ENCODE peak calls at places on chromosomes 12 and 14, in nine cellular contexts. One of them, this sample, is unnamed.

GRCh38 chr14:100546051-100546443 is 41.2 kb downstream of the BEGAIN start:
- DNase-seq in stromal cell of bone marrow: no peak
- DNase-seq in stimulated activated CD4-positive, alpha-beta T cell treated with anti-CD3 and anti-CD28 coated beads, Interleukin-4, amount 100 ng/mL, for 48 hours: no peak
- DNase-seq in GM03348: peak; percentile 86
- DNase-seq in central memory CD8-positive, alpha-beta T cell: no peak
- DNase-seq in 8988T: peak; percentile 95
- DNase-seq in dermis blood vessel endothelial cell: peak; percentile 12
- DNase-seq in body of pancreas: peak; percentile 45
- DNase-seq in naive thymus-derived CD4-positive, alpha-beta T cell: no peak
- DNase-seq in this sample: no peak

GRCh38 chr12:119222222-119222951 is 43.7 kb downstream of the HSPB8 start:
- DNase-seq in stromal cell of bone marrow: no peak
- DNase-seq in stimulated activated CD4-positive, alpha-beta T cell treated with anti-CD3 and anti-CD28 coated beads, Interleukin-4, amount 100 ng/mL, for 48 hours: no peak
- DNase-seq in GM03348: no peak
- DNase-seq in central memory CD8-positive, alpha-beta T cell: no peak
- DNase-seq in 8988T: no peak
- DNase-seq in dermis blood vessel endothelial cell: no peak
- DNase-seq in body of pancreas: no peak
- DNase-seq in naive thymus-derived CD4-positive, alpha-beta T cell: no peak
- DNase-seq in this sample: no peak

GRCh38 chr12:28569698-28570411 is 379.6 kb downstream of the CCDC91 start:
- DNase-seq in stromal cell of bone marrow: peak; percentile 49
- DNase-seq in stimulated activated CD4-positive, alpha-beta T cell treated with anti-CD3 and anti-CD28 coated beads, Interleukin-4, amount 100 ng/mL, for 48 hours: no peak
- DNase-seq in GM03348: peak; percentile 60
- DNase-seq in central memory CD8-positive, alpha-beta T cell: no peak
- DNase-seq in 8988T: no peak
- DNase-seq in dermis blood vessel endothelial cell: peak; percentile 16
- DNase-seq in body of pancreas: no peak
- DNase-seq in naive thymus-derived CD4-positive, alpha-beta T cell: no peak
- DNase-seq in this sample: no peak

GRCh38 chr14:92460916-92461579 is 52.5 kb upstream of the RIN3 start:
- DNase-seq in stromal cell of bone marrow: no peak
- DNase-seq in stimulated activated CD4-positive, alpha-beta T cell treated with anti-CD3 and anti-CD28 coated beads, Interleukin-4, amount 100 ng/mL, for 48 hours: no peak
- DNase-seq in GM03348: peak; percentile 72
- DNase-seq in central memory CD8-positive, alpha-beta T cell: no peak
- DNase-seq in 8988T: no peak
- DNase-seq in dermis blood vessel endothelial cell: peak; percentile 95
- DNase-seq in body of pancreas: no peak
- DNase-seq in naive thymus-derived CD4-positive, alpha-beta T cell: no peak
- DNase-seq in this sample: no peak

GRCh38 chr14:97833291-97833690 is 1036.1 kb downstream of the VRK1 start:
- DNase-seq in stromal cell of bone marrow: no peak
- DNase-seq in stimulated activated CD4-positive, alpha-beta T cell treated with anti-CD3 and anti-CD28 coated beads, Interleukin-4, amount 100 ng/mL, for 48 hours: no peak
- DNase-seq in GM03348: no peak
- DNase-seq in central memory CD8-positive, alpha-beta T cell: no peak
- DNase-seq in 8988T: no peak
- DNase-seq in dermis blood vessel endothelial cell: no peak
- DNase-seq in body of pancreas: no peak
- DNase-seq in naive thymus-derived CD4-positive, alpha-beta T cell: no peak
- DNase-seq in this sample: no peak

GRCh38 chr14:39175445-39176262 is 600 bp downstream of the PNN start:
- DNase-seq in stromal cell of bone marrow: no peak
- DNase-seq in stimulated activated CD4-positive, alpha-beta T cell treated with anti-CD3 and anti-CD28 coated beads, Interleukin-4, amount 100 ng/mL, for 48 hours: peak; percentile 38
- DNase-seq in GM03348: peak; percentile 37
- DNase-seq in central memory CD8-positive, alpha-beta T cell: no peak
- DNase-seq in 8988T: peak; percentile 15
- DNase-seq in dermis blood vessel endothelial cell: peak; percentile 61
- DNase-seq in body of pancreas: peak; percentile 37
- DNase-seq in naive thymus-derived CD4-positive, alpha-beta T cell: no peak
- DNase-seq in this sample: no peak

GRCh38 chr14:95536036-95536577 is 1.3 kb downstream of the GLRX5 start:
- DNase-seq in stromal cell of bone marrow: no peak
- DNase-seq in stimulated activated CD4-positive, alpha-beta T cell treated with anti-CD3 and anti-CD28 coated beads, Interleukin-4, amount 100 ng/mL, for 48 hours: no peak
- DNase-seq in GM03348: no peak
- DNase-seq in central memory CD8-positive, alpha-beta T cell: no peak
- DNase-seq in 8988T: no peak
- DNase-seq in dermis blood vessel endothelial cell: no peak
- DNase-seq in body of pancreas: no peak
- DNase-seq in naive thymus-derived CD4-positive, alpha-beta T cell: no peak
- DNase-seq in this sample: no peak

GRCh38 chr12:91091916-91092715 is 19.2 kb downstream of the LUM start:
- DNase-seq in stromal cell of bone marrow: no peak
- DNase-seq in stimulated activated CD4-positive, alpha-beta T cell treated with anti-CD3 and anti-CD28 coated beads, Interleukin-4, amount 100 ng/mL, for 48 hours: no peak
- DNase-seq in GM03348: no peak
- DNase-seq in central memory CD8-positive, alpha-beta T cell: no peak
- DNase-seq in 8988T: no peak
- DNase-seq in dermis blood vessel endothelial cell: no peak
- DNase-seq in body of pancreas: no peak
- DNase-seq in naive thymus-derived CD4-positive, alpha-beta T cell: no peak
- DNase-seq in this sample: no peak

GRCh38 chr12:21751517-21751916 is 23.0 kb downstream of the KCNJ8 start:
- DNase-seq in stromal cell of bone marrow: peak; percentile 10
- DNase-seq in stimulated activated CD4-positive, alpha-beta T cell treated with anti-CD3 and anti-CD28 coated beads, Interleukin-4, amount 100 ng/mL, for 48 hours: no peak
- DNase-seq in GM03348: no peak
- DNase-seq in central memory CD8-positive, alpha-beta T cell: no peak
- DNase-seq in 8988T: no peak
- DNase-seq in dermis blood vessel endothelial cell: no peak
- DNase-seq in body of pancreas: peak; percentile 24
- DNase-seq in naive thymus-derived CD4-positive, alpha-beta T cell: no peak
- DNase-seq in this sample: no peak

GRCh38 chr12:116434155-116435065 is 124.8 kb upstream of the MAP1LC3B2 start:
- DNase-seq in stromal cell of bone marrow: peak; percentile 91
- DNase-seq in stimulated activated CD4-positive, alpha-beta T cell treated with anti-CD3 and anti-CD28 coated beads, Interleukin-4, amount 100 ng/mL, for 48 hours: no peak
- DNase-seq in GM03348: peak; percentile 93
- DNase-seq in central memory CD8-positive, alpha-beta T cell: no peak
- DNase-seq in 8988T: peak; percentile 55
- DNase-seq in dermis blood vessel endothelial cell: peak; percentile 74
- DNase-seq in body of pancreas: peak; percentile 73
- DNase-seq in naive thymus-derived CD4-positive, alpha-beta T cell: no peak
- DNase-seq in this sample: no peak

GRCh38 chr14:101639257-101639833 is 78.0 kb downstream of the DIO3 start:
- DNase-seq in stromal cell of bone marrow: no peak
- DNase-seq in stimulated activated CD4-positive, alpha-beta T cell treated with anti-CD3 and anti-CD28 coated beads, Interleukin-4, amount 100 ng/mL, for 48 hours: no peak
- DNase-seq in GM03348: no peak
- DNase-seq in central memory CD8-positive, alpha-beta T cell: no peak
- DNase-seq in 8988T: no peak
- DNase-seq in dermis blood vessel endothelial cell: no peak
- DNase-seq in body of pancreas: no peak
- DNase-seq in naive thymus-derived CD4-positive, alpha-beta T cell: no peak
- DNase-seq in this sample: no peak

GRCh38 chr12:94795520-94795919 is 145.2 kb upstream of the TMCC3 start:
- DNase-seq in stromal cell of bone marrow: peak; percentile 63
- DNase-seq in stimulated activated CD4-positive, alpha-beta T cell treated with anti-CD3 and anti-CD28 coated beads, Interleukin-4, amount 100 ng/mL, for 48 hours: no peak
- DNase-seq in GM03348: peak; percentile 67
- DNase-seq in central memory CD8-positive, alpha-beta T cell: no peak
- DNase-seq in 8988T: peak; percentile 16
- DNase-seq in dermis blood vessel endothelial cell: peak; percentile 32
- DNase-seq in body of pancreas: no peak
- DNase-seq in naive thymus-derived CD4-positive, alpha-beta T cell: no peak
- DNase-seq in this sample: no peak

GRCh38 chr12:109759076-109759420 is 45.4 kb downstream of the FAM222A start:
- DNase-seq in stromal cell of bone marrow: no peak
- DNase-seq in stimulated activated CD4-positive, alpha-beta T cell treated with anti-CD3 and anti-CD28 coated beads, Interleukin-4, amount 100 ng/mL, for 48 hours: no peak
- DNase-seq in GM03348: no peak
- DNase-seq in central memory CD8-positive, alpha-beta T cell: no peak
- DNase-seq in 8988T: no peak
- DNase-seq in dermis blood vessel endothelial cell: no peak
- DNase-seq in body of pancreas: peak; percentile 5
- DNase-seq in naive thymus-derived CD4-positive, alpha-beta T cell: no peak
- DNase-seq in this sample: no peak

GRCh38 chr12:75944097-75944904 is 87.3 kb downstream of the PHLDA1 start:
- DNase-seq in stromal cell of bone marrow: peak; percentile 61
- DNase-seq in stimulated activated CD4-positive, alpha-beta T cell treated with anti-CD3 and anti-CD28 coated beads, Interleukin-4, amount 100 ng/mL, for 48 hours: peak; percentile 13
- DNase-seq in GM03348: peak; percentile 72
- DNase-seq in central memory CD8-positive, alpha-beta T cell: no peak
- DNase-seq in 8988T: no peak
- DNase-seq in dermis blood vessel endothelial cell: peak; percentile 80
- DNase-seq in body of pancreas: no peak
- DNase-seq in naive thymus-derived CD4-positive, alpha-beta T cell: no peak
- DNase-seq in this sample: no peak

GRCh38 chr14:22489957-22490950 is 98.8 kb downstream of the DAD1 start:
- DNase-seq in stromal cell of bone marrow: no peak
- DNase-seq in stimulated activated CD4-positive, alpha-beta T cell treated with anti-CD3 and anti-CD28 coated beads, Interleukin-4, amount 100 ng/mL, for 48 hours: no peak
- DNase-seq in GM03348: no peak
- DNase-seq in central memory CD8-positive, alpha-beta T cell: no peak
- DNase-seq in 8988T: no peak
- DNase-seq in dermis blood vessel endothelial cell: no peak
- DNase-seq in body of pancreas: no peak
- DNase-seq in naive thymus-derived CD4-positive, alpha-beta T cell: no peak
- DNase-seq in this sample: no peak

GRCh38 chr12:47736877-47737676 is 11.8 kb upstream of the ENDOU start:
- DNase-seq in stromal cell of bone marrow: peak; percentile 69
- DNase-seq in stimulated activated CD4-positive, alpha-beta T cell treated with anti-CD3 and anti-CD28 coated beads, Interleukin-4, amount 100 ng/mL, for 48 hours: no peak
- DNase-seq in GM03348: peak; percentile 87
- DNase-seq in central memory CD8-positive, alpha-beta T cell: no peak
- DNase-seq in 8988T: no peak
- DNase-seq in dermis blood vessel endothelial cell: no peak
- DNase-seq in body of pancreas: peak; percentile 96
- DNase-seq in naive thymus-derived CD4-positive, alpha-beta T cell: no peak
- DNase-seq in this sample: no peak

GRCh38 chr12:24759155-24759554 is 189.7 kb downstream of the BCAT1 start:
- DNase-seq in stromal cell of bone marrow: no peak
- DNase-seq in stimulated activated CD4-positive, alpha-beta T cell treated with anti-CD3 and anti-CD28 coated beads, Interleukin-4, amount 100 ng/mL, for 48 hours: no peak
- DNase-seq in GM03348: no peak
- DNase-seq in central memory CD8-positive, alpha-beta T cell: no peak
- DNase-seq in 8988T: no peak
- DNase-seq in dermis blood vessel endothelial cell: no peak
- DNase-seq in body of pancreas: no peak
- DNase-seq in naive thymus-derived CD4-positive, alpha-beta T cell: no peak
- DNase-seq in this sample: no peak

GRCh38 chr12:54131641-54132280 is 57.0 kb downstream of the SMUG1 start:
- DNase-seq in stromal cell of bone marrow: no peak
- DNase-seq in stimulated activated CD4-positive, alpha-beta T cell treated with anti-CD3 and anti-CD28 coated beads, Interleukin-4, amount 100 ng/mL, for 48 hours: no peak
- DNase-seq in GM03348: no peak
- DNase-seq in central memory CD8-positive, alpha-beta T cell: no peak
- DNase-seq in 8988T: no peak
- DNase-seq in dermis blood vessel endothelial cell: no peak
- DNase-seq in body of pancreas: no peak
- DNase-seq in naive thymus-derived CD4-positive, alpha-beta T cell: no peak
- DNase-seq in this sample: no peak

GRCh38 chr12:49227701-49228100 is 37.2 kb upstream of the TUBA1C start:
- DNase-seq in stromal cell of bone marrow: no peak
- DNase-seq in stimulated activated CD4-positive, alpha-beta T cell treated with anti-CD3 and anti-CD28 coated beads, Interleukin-4, amount 100 ng/mL, for 48 hours: no peak
- DNase-seq in GM03348: no peak
- DNase-seq in central memory CD8-positive, alpha-beta T cell: no peak
- DNase-seq in 8988T: no peak
- DNase-seq in dermis blood vessel endothelial cell: no peak
- DNase-seq in body of pancreas: no peak
- DNase-seq in naive thymus-derived CD4-positive, alpha-beta T cell: no peak
- DNase-seq in this sample: no peak

GRCh38 chr12:93378373-93379310 is 917 bp downstream of the NUDT4 start:
- DNase-seq in stromal cell of bone marrow: peak; percentile 71
- DNase-seq in stimulated activated CD4-positive, alpha-beta T cell treated with anti-CD3 and anti-CD28 coated beads, Interleukin-4, amount 100 ng/mL, for 48 hours: peak; percentile 40
- DNase-seq in GM03348: peak; percentile 76
- DNase-seq in central memory CD8-positive, alpha-beta T cell: peak; percentile 42
- DNase-seq in 8988T: peak; percentile 66
- DNase-seq in dermis blood vessel endothelial cell: peak; percentile 62
- DNase-seq in body of pancreas: peak; percentile 36
- DNase-seq in naive thymus-derived CD4-positive, alpha-beta T cell: peak; percentile 65
- DNase-seq in this sample: no peak

GRCh38 chr12:102548543-102548942 is 68.2 kb upstream of the IGF1 start:
- DNase-seq in stromal cell of bone marrow: no peak
- DNase-seq in stimulated activated CD4-positive, alpha-beta T cell treated with anti-CD3 and anti-CD28 coated beads, Interleukin-4, amount 100 ng/mL, for 48 hours: no peak
- DNase-seq in GM03348: no peak
- DNase-seq in central memory CD8-positive, alpha-beta T cell: no peak
- DNase-seq in 8988T: no peak
- DNase-seq in dermis blood vessel endothelial cell: no peak
- DNase-seq in body of pancreas: peak; percentile 22
- DNase-seq in naive thymus-derived CD4-positive, alpha-beta T cell: no peak
- DNase-seq in this sample: no peak

GRCh38 chr12:12784911-12785814 is at the start of gene APOLD1:
- DNase-seq in stromal cell of bone marrow: no peak
- DNase-seq in stimulated activated CD4-positive, alpha-beta T cell treated with anti-CD3 and anti-CD28 coated beads, Interleukin-4, amount 100 ng/mL, for 48 hours: no peak
- DNase-seq in GM03348: no peak
- DNase-seq in central memory CD8-positive, alpha-beta T cell: no peak
- DNase-seq in 8988T: no peak
- DNase-seq in dermis blood vessel endothelial cell: peak; percentile 99
- DNase-seq in body of pancreas: peak; percentile 17
- DNase-seq in naive thymus-derived CD4-positive, alpha-beta T cell: no peak
- DNase-seq in this sample: no peak

GRCh38 chr12:109223211-109223610 is 85.9 kb downstream of the FOXN4 start:
- DNase-seq in stromal cell of bone marrow: no peak
- DNase-seq in stimulated activated CD4-positive, alpha-beta T cell treated with anti-CD3 and anti-CD28 coated beads, Interleukin-4, amount 100 ng/mL, for 48 hours: no peak
- DNase-seq in GM03348: no peak
- DNase-seq in central memory CD8-positive, alpha-beta T cell: no peak
- DNase-seq in 8988T: no peak
- DNase-seq in dermis blood vessel endothelial cell: no peak
- DNase-seq in body of pancreas: no peak
- DNase-seq in naive thymus-derived CD4-positive, alpha-beta T cell: no peak
- DNase-seq in this sample: no peak

GRCh38 chr14:23057757-23058653 is 685 bp upstream of the CDH24 start:
- DNase-seq in stromal cell of bone marrow: peak; percentile 61
- DNase-seq in stimulated activated CD4-positive, alpha-beta T cell treated with anti-CD3 and anti-CD28 coated beads, Interleukin-4, amount 100 ng/mL, for 48 hours: peak; percentile 84
- DNase-seq in GM03348: peak; percentile 90
- DNase-seq in central memory CD8-positive, alpha-beta T cell: peak; percentile 85
- DNase-seq in 8988T: peak; percentile 87
- DNase-seq in dermis blood vessel endothelial cell: peak; percentile 94
- DNase-seq in body of pancreas: peak; percentile 87
- DNase-seq in naive thymus-derived CD4-positive, alpha-beta T cell: peak; percentile 89
- DNase-seq in this sample: peak; percentile 96

GRCh38 chr14:54209501-54210231 is 187.1 kb upstream of the CDKN3 start:
- DNase-seq in stromal cell of bone marrow: peak; percentile 43
- DNase-seq in stimulated activated CD4-positive, alpha-beta T cell treated with anti-CD3 and anti-CD28 coated beads, Interleukin-4, amount 100 ng/mL, for 48 hours: no peak
- DNase-seq in GM03348: peak; percentile 39
- DNase-seq in central memory CD8-positive, alpha-beta T cell: no peak
- DNase-seq in 8988T: no peak
- DNase-seq in dermis blood vessel endothelial cell: no peak
- DNase-seq in body of pancreas: no peak
- DNase-seq in naive thymus-derived CD4-positive, alpha-beta T cell: no peak
- DNase-seq in this sample: no peak

GRCh38 chr14:105203057-105203494 is 22.0 kb upstream of the NUDT14 start:
- DNase-seq in stromal cell of bone marrow: peak; percentile 12
- DNase-seq in stimulated activated CD4-positive, alpha-beta T cell treated with anti-CD3 and anti-CD28 coated beads, Interleukin-4, amount 100 ng/mL, for 48 hours: peak; percentile 58
- DNase-seq in GM03348: peak; percentile 95
- DNase-seq in central memory CD8-positive, alpha-beta T cell: peak; percentile 42
- DNase-seq in 8988T: peak; percentile 95
- DNase-seq in dermis blood vessel endothelial cell: peak; percentile 76
- DNase-seq in body of pancreas: peak; percentile 83
- DNase-seq in naive thymus-derived CD4-positive, alpha-beta T cell: peak; percentile 72
- DNase-seq in this sample: peak; percentile 92

GRCh38 chr12:114864688-114865685 is 181.0 kb upstream of the TBX3 start:
- DNase-seq in stromal cell of bone marrow: no peak
- DNase-seq in stimulated activated CD4-positive, alpha-beta T cell treated with anti-CD3 and anti-CD28 coated beads, Interleukin-4, amount 100 ng/mL, for 48 hours: no peak
- DNase-seq in GM03348: no peak
- DNase-seq in central memory CD8-positive, alpha-beta T cell: no peak
- DNase-seq in 8988T: no peak
- DNase-seq in dermis blood vessel endothelial cell: no peak
- DNase-seq in body of pancreas: no peak
- DNase-seq in naive thymus-derived CD4-positive, alpha-beta T cell: no peak
- DNase-seq in this sample: no peak

GRCh38 chr12:44571031-44571550 is 305.0 kb downstream of the NELL2 start:
- DNase-seq in stromal cell of bone marrow: no peak
- DNase-seq in stimulated activated CD4-positive, alpha-beta T cell treated with anti-CD3 and anti-CD28 coated beads, Interleukin-4, amount 100 ng/mL, for 48 hours: no peak
- DNase-seq in GM03348: no peak
- DNase-seq in central memory CD8-positive, alpha-beta T cell: no peak
- DNase-seq in 8988T: no peak
- DNase-seq in dermis blood vessel endothelial cell: no peak
- DNase-seq in body of pancreas: no peak
- DNase-seq in naive thymus-derived CD4-positive, alpha-beta T cell: no peak
- DNase-seq in this sample: no peak

GRCh38 chr12:121441555-121441954 is 41.6 kb downstream of the RNF34 start:
- DNase-seq in stromal cell of bone marrow: no peak
- DNase-seq in stimulated activated CD4-positive, alpha-beta T cell treated with anti-CD3 and anti-CD28 coated beads, Interleukin-4, amount 100 ng/mL, for 48 hours: no peak
- DNase-seq in GM03348: no peak
- DNase-seq in central memory CD8-positive, alpha-beta T cell: no peak
- DNase-seq in 8988T: peak; percentile 59
- DNase-seq in dermis blood vessel endothelial cell: peak; percentile 26
- DNase-seq in body of pancreas: no peak
- DNase-seq in naive thymus-derived CD4-positive, alpha-beta T cell: no peak
- DNase-seq in this sample: peak; percentile 56

GRCh38 chr14:66315098-66315497 is 171.1 kb upstream of the CCDC196 start:
- DNase-seq in stromal cell of bone marrow: no peak
- DNase-seq in stimulated activated CD4-positive, alpha-beta T cell treated with anti-CD3 and anti-CD28 coated beads, Interleukin-4, amount 100 ng/mL, for 48 hours: no peak
- DNase-seq in GM03348: no peak
- DNase-seq in central memory CD8-positive, alpha-beta T cell: no peak
- DNase-seq in 8988T: no peak
- DNase-seq in dermis blood vessel endothelial cell: no peak
- DNase-seq in body of pancreas: no peak
- DNase-seq in naive thymus-derived CD4-positive, alpha-beta T cell: no peak
- DNase-seq in this sample: no peak

GRCh38 chr12:130863298-130863697 is 8.6 kb upstream of the RAN start:
- DNase-seq in stromal cell of bone marrow: no peak
- DNase-seq in stimulated activated CD4-positive, alpha-beta T cell treated with anti-CD3 and anti-CD28 coated beads, Interleukin-4, amount 100 ng/mL, for 48 hours: no peak
- DNase-seq in GM03348: no peak
- DNase-seq in central memory CD8-positive, alpha-beta T cell: no peak
- DNase-seq in 8988T: no peak
- DNase-seq in dermis blood vessel endothelial cell: no peak
- DNase-seq in body of pancreas: no peak
- DNase-seq in naive thymus-derived CD4-positive, alpha-beta T cell: no peak
- DNase-seq in this sample: no peak

This sample was measured in HuH-7.